ENCODE peak calls at places on chromosomes 3 and 15, in six cellular contexts. N is endothelial cell of umbilical vein, G is OCI-LY7, J is IMR-90, A is PC-3, I is neural progenitor cell. W is an unnamed sample.
A peak's percentile ranks its signal among the peaks of the same experiment; 100 is the strongest.

GRCh38 chr3:73225161-73225861 is 163.9 kb downstream of the EBLN2 start:
- DNase-seq in A (no peak), G (no peak), I (peak; percentile 43), J (no peak), N (no peak), W (no peak)

GRCh38 chr3:98732239-98733054 is 30.7 kb upstream of the ST3GAL6 start:
- DNase-seq in I (peak; percentile 80), J (no peak), G (no peak), N (peak; percentile 59), A (peak; percentile 67), W (no peak)

GRCh38 chr3:14179114-14179465 is 473 bp downstream of the LSM3 start:
- DNase-seq in G (no peak), I (no peak), A (no peak), N (peak; percentile 12), J (no peak), W (no peak)

GRCh38 chr15:65856821-65857455 is 12.4 kb upstream of the RAB11A start:
- DNase-seq in N (peak; percentile 49), A (peak; percentile 71), I (peak; percentile 81), G (peak; percentile 85), J (peak; percentile 53), W (peak; percentile 66)

GRCh38 chr3:177345973-177346503 is 148.8 kb upstream of the TBL1XR1 start:
- DNase-seq in J (no peak), I (no peak), A (no peak), G (no peak), N (no peak), W (peak; percentile 17)

GRCh38 chr15:100098705-100099104 is 243.1 kb downstream of the ADAMTS17 start:
- DNase-seq in A (no peak), N (no peak), I (no peak), J (no peak), G (no peak), W (no peak)

GRCh38 chr15:57053470-57053869 is 135.0 kb downstream of the TCF12 start:
- DNase-seq in A (no peak), I (no peak), N (no peak), J (no peak), G (no peak), W (no peak)

GRCh38 chr15:31585231-31585630 is 258.6 kb downstream of the KLF13 start:
- DNase-seq in J (no peak), I (no peak), A (no peak), N (no peak), G (no peak), W (no peak)

GRCh38 chr3:22113453-22113852 is 362.4 kb upstream of the ZNF385D start:
- DNase-seq in G (no peak), N (no peak), I (no peak), A (peak; percentile 70), J (no peak), W (peak; percentile 13)

GRCh38 chr3:196648856-196649255 is 9.4 kb downstream of the NRROS start:
- DNase-seq in J (no peak), G (no peak), N (no peak), I (no peak), A (no peak), W (no peak)

GRCh38 chr3:80771085-80771484 is 990.4 kb downstream of the GBE1 start:
- DNase-seq in N (no peak), J (no peak), I (no peak), G (no peak), A (peak; percentile 64), W (no peak)

GRCh38 chr3:149224736-149225594 is 3.3 kb upstream of the CP start:
- DNase-seq in J (peak; percentile 92), I (no peak), G (no peak), N (peak; percentile 89), A (peak; percentile 73), W (peak; percentile 64)

GRCh38 chr15:56243774-56244236 is at the start of gene RFX7:
- DNase-seq in A (peak; percentile 67), G (peak; percentile 87), I (peak; percentile 95), N (peak; percentile 65), J (peak; percentile 73), W (peak; percentile 72)

GRCh38 chr15:62432702-62433398 is 267.8 kb upstream of the C2CD4B start:
- DNase-seq in A (no peak), N (no peak), G (no peak), I (no peak), J (no peak), W (peak; percentile 50)

GRCh38 chr3:103083848-103084631 is 649.2 kb downstream of the ZPLD1 start:
- DNase-seq in G (no peak), N (no peak), J (no peak), I (no peak), A (no peak), W (no peak)

GRCh38 chr3:187139895-187140253 is 578 bp upstream of the RPL39L start:
- DNase-seq in N (no peak), J (no peak), A (no peak), G (no peak), I (no peak), W (no peak)

DNA sequence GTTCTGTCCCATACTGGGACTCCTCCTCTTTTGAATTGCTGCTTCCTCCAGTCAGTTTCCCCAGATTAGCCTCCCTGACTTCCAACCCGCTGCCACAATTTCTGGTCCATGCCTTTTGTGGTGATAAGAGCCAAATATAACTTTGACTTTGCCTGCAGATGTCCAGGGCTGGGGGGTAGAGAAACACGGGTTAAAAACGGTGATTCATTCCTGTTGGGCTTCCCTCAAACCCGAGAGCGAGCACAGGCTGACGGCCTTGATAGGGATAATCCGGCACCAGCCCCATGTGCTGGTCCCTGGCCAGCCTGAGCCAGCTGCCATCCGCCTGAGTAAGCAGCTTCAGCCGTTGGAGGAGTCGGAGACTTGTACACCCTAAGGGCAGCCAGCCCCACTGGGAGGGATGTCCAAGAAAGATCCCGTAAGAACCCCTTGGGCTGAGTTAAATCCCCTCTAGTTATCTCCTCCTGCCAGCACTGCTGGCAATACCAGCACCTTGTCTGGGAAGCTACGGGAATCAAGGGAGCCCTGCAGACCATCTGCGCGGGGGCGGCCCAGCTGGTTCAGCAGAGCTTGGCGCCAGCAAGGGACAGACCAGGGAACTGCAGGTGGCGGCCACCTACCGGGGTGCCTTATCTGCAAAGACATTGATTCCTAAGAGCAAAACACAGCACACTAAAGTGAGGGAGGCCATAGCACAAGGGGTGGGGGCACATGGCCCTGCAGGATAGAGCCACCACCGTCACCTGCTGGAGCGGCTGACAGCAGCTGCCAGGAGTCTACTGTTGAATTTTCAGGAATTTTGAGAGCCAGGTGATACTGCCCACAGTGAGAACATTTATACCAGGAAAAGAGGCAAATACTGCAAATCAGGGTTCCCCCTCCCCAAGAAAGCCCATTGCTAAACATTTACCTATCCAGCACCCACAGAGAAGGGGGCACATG is 18.1 kb downstream of the CSPG4 start:
- DNase-seq in I (peak; percentile 79), J (peak; percentile 99), A (peak; percentile 81), G (peak; percentile 39), N (peak; percentile 81), W (peak; percentile 99)
- TF ChIP-seq CTCF in I (peak; percentile 41), J (peak; percentile 36), A (peak; percentile 54), G (peak; percentile 66), N (no peak), W (peak; percentile 35)

DNA sequence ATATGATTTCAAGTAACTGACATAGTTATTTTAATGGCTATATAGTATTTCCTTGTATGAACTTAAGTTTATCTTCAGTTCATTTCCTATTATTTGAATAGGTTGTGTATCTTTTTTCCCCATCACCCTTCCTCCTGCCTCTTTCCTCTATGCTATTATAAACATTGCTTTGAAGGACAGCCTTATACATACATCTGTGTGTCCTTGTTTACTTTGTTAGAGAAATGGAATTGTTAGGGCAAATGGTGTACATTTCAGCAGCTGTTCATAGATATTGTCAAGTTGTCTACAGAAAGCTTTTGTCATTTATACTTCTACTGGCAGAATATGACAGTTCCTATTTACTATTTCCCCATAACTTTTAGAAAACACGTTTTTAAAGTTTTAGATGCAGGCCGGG is 18.4 kb downstream of the AKAP13 start:
- DNase-seq in G (no peak), J (no peak), A (no peak), I (no peak), N (no peak), W (no peak)
- H4K20me1 ChIP-seq in G (peaks cover 39% of the 10 kb centered on the region), J (peaks cover 22% of the 10 kb centered on the region), A (peaks cover 51% of the 10 kb centered on the region), I (peaks cover 82% of the 10 kb centered on the region), N (no peaks in the 10 kb centered on the region), W (peaks cover 4% of the 10 kb centered on the region)

GRCh38 chr3:138441742-138442141 is 7.3 kb downstream of the ESYT3 start:
- DNase-seq in G (no peak), J (peak; percentile 31), N (no peak), A (peak; percentile 22), I (no peak), W (peak; percentile 52)

GRCh38 chr3:138441256-138441655 is 6.8 kb downstream of the ESYT3 start:
- DNase-seq in N (no peak), G (no peak), J (no peak), I (no peak), A (no peak), W (no peak)

GRCh38 chr3:138444104-138444503 is 9.7 kb downstream of the ESYT3 start:
- DNase-seq in I (no peak), N (no peak), A (no peak), G (no peak), J (no peak), W (no peak)

GRCh38 chr3:138442433-138442832 is 8.0 kb downstream of the ESYT3 start:
- DNase-seq in I (no peak), G (no peak), J (peak; percentile 60), N (no peak), A (peak; percentile 67), W (peak; percentile 76)

DNA sequence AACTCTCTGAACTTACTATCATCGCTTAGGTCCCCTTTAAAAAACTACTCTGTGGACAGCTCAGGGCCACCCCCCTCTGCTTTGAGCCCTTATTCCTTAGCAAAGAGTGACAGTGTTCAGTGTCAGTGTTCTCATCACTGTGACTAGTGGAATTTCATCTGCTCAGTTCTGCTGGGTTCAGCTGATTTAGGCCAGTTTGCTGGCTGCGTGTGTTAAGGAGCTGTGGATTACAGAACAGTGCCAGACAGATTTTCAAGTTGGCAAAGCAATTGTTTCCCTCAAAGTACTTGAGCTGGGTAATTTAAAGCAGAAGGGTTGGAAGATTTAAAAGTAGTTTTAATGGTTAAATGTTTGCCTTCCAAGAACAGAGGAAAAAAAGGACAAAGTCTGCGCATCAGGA is 8.6 kb downstream of the ESYT3 start:
- DNase-seq in G (no peak), J (no peak), N (no peak), I (no peak), A (no peak), W (no peak)
- H3K4me3 ChIP-seq in G (no peak overlapping the region), J (no peak overlapping the region), N (no peak overlapping the region), I (no peak overlapping the region), A (no peak overlapping the region), W (no peak overlapping the region)

GRCh38 chr3:757711-758110 is 335.1 kb upstream of the CNTN6 start:
- DNase-seq in J (no peak), G (no peak), A (no peak), I (no peak), N (no peak), W (no peak)
- TF ChIP-seq CTCF in J (no peak), G (no peak), A (no peak), I (no peak), N (no peak), W (no peak)

W was measured in fibroblast of lung.